ENCODE peak calls at places on chromosomes 12 and 14, in eight cellular contexts. D is progenitor cell of endocrine pancreas; K is stimulated activated CD4-positive, alpha-beta T cell treated with anti-CD3 and anti-CD28 coated beads, Interleukin-4, amount 100 ng/mL, for 1 hour; A is AG20443; U is right cardiac atrium; Z is AG09319; Y is NCI-H1417; L is SJSA1. O is an unnamed sample.

GRCh38 chr14:32205984-32206383 is 2.9 kb upstream of the RNU6-8 start:
- DNase-seq in D (no peak), U (no peak), Y (no peak), K (no peak), L (no peak), Z (no peak), A (no peak), O (no peak)

GRCh38 chr14:63893701-63894458 is 41.1 kb downstream of the SYNE2 start:
- DNase-seq in L (no peak), A (peak), D (no peak), Z (peak), Y (no peak), U (peak), K (no peak), O (peak)

GRCh38 chr12:62215506-62215905 is 44.7 kb upstream of the USP15 start:
- DNase-seq in K (no peak), Z (no peak), A (no peak), U (no peak), Y (no peak), L (no peak), D (no peak), O (no peak)

GRCh38 chr12:94879542-94879941 is 124.0 kb downstream of the NDUFA12 start:
- DNase-seq in U (no peak), L (no peak), K (no peak), Z (no peak), Y (no peak), D (no peak), A (no peak), O (no peak)

GRCh38 chr14:65810326-65810725 is 397.8 kb downstream of the FUT8 start:
- DNase-seq in K (no peak), Y (no peak), U (no peak), D (no peak), A (no peak), L (no peak), Z (no peak), O (no peak)

GRCh38 chr12:127272864-127273263 is 994.1 kb upstream of the TMEM132C start:
- DNase-seq in U (no peak), K (no peak), Z (peak), Y (no peak), L (peak), A (peak), D (no peak), O (peak)

GRCh38 chr12:84542289-84542688 is 370.3 kb downstream of the SLC6A15 start:
- DNase-seq in Y (no peak), A (no peak), L (no peak), Z (no peak), D (no peak), K (no peak), U (no peak), O (no peak)

GRCh38 chr12:40580346-40580745 is 111.9 kb upstream of the CNTN1 start:
- DNase-seq in L (no peak), U (no peak), K (no peak), D (no peak), Y (no peak), A (no peak), Z (no peak), O (no peak)

GRCh38 chr12:107449891-107450290 is 235.7 kb upstream of the PWP1 start:
- DNase-seq in L (peak), U (no peak), K (no peak), Z (no peak), Y (no peak), A (peak), D (no peak), O (no peak)

GRCh38 chr12:97595423-97595822 is 132.8 kb downstream of the RMST start:
- DNase-seq in K (no peak), L (no peak), Y (peak), D (no peak), A (no peak), U (no peak), Z (no peak), O (no peak)